ENCODE peak calls at places on chromosomes 1 and 21, in six cellular contexts. T is OCI-LY7, I is Panc1, V is H9, K is prostate gland, D is Peyer's patch. R is an unnamed sample.

GRCh38 chr1:237042892-237043576 is 1.1 kb downstream of the RYR2 start:
- DNase-seq in T (no peak), I (no peak), V (no peak), K (no peak), D (no peak), R (no peak)

GRCh38 chr21:37503848-37504467 is 137.4 kb downstream of the DYRK1A start:
- DNase-seq in T (no peak), I (no peak), V (no peak), K (no peak), D (no peak), R (no peak)

GRCh38 chr1:183915634-183916510 is 111.0 kb downstream of the RGL1 start:
- DNase-seq in T (peak), I (peak), V (peak), K (peak), D (peak), R (peak)

GRCh38 chr1:89907669-89908293 is 86.9 kb downstream of the LRRC8D start:
- DNase-seq in T (no peak), I (no peak), V (no peak), K (no peak), D (no peak), R (no peak)

GRCh38 chr21:15667010-15667409 is 62.8 kb upstream of the USP25 start:
- DNase-seq in T (no peak), I (no peak), V (no peak), K (no peak), D (no peak), R (no peak)

GRCh38 chr1:169217621-169218020 is 111.1 kb downstream of the ATP1B1 start:
- DNase-seq in T (no peak), I (no peak), V (no peak), K (no peak), D (no peak), R (no peak)

GRCh38 chr1:48775817-48776399 is 783 bp downstream of the BEND5 start:
- DNase-seq in T (no peak), I (no peak), V (no peak), K (no peak), D (peak), R (no peak)

GRCh38 chr1:39087109-39087834 is 61.1 kb downstream of the NDUFS5 start:
- DNase-seq in T (no peak), I (no peak), V (no peak), K (no peak), D (no peak), R (no peak)

GRCh38 chr21:30434033-30434631 is 4.1 kb downstream of the KRTAP13-4 start:
- DNase-seq in T (peak), I (peak), V (peak), K (peak), D (no peak), R (no peak)

GRCh38 chr1:245310605-245311531 is 156.1 kb downstream of the KIF26B start:
- DNase-seq in T (peak), I (no peak), V (peak), K (no peak), D (no peak), R (no peak)

GRCh38 chr1:113786055-113786454 is 26.2 kb downstream of the RSBN1 start:
- DNase-seq in T (no peak), I (no peak), V (no peak), K (no peak), D (no peak), R (no peak)

GRCh38 chr1:84929581-84929980 is 36.6 kb upstream of the LPAR3 start:
- DNase-seq in T (no peak), I (no peak), V (no peak), K (no peak), D (no peak), R (no peak)

GRCh38 chr1:27574871-27575831 is 28.8 kb downstream of the AHDC1 start:
- DNase-seq in T (no peak), I (no peak), V (peak), K (peak), D (no peak), R (no peak)

GRCh38 chr1:25620211-25620610 is 3.6 kb downstream of the MAN1C1 start:
- DNase-seq in T (no peak), I (no peak), V (no peak), K (no peak), D (no peak), R (no peak)

GRCh38 chr1:195064358-195064757 is 1543.9 kb downstream of the KCNT2 start:
- DNase-seq in T (no peak), I (no peak), V (no peak), K (no peak), D (no peak), R (no peak)

GRCh38 chr1:58649555-58649954 is 50.3 kb downstream of the MYSM1 start:
- DNase-seq in T (no peak), I (no peak), V (no peak), K (no peak), D (no peak), R (no peak)

GRCh38 chr1:5108740-5109139 is 454.3 kb downstream of the AJAP1 start:
- DNase-seq in T (no peak), I (no peak), V (no peak), K (no peak), D (no peak), R (no peak)

GRCh38 chr1:118366296-118366695 is 181.3 kb upstream of the SPAG17 start:
- DNase-seq in T (no peak), I (no peak), V (no peak), K (no peak), D (no peak), R (no peak)

GRCh38 chr1:185676969-185677368 is 57.2 kb upstream of the HMCN1 start:
- DNase-seq in T (no peak), I (no peak), V (no peak), K (no peak), D (no peak), R (no peak)

GRCh38 chr1:14745815-14746214 is 147.3 kb downstream of the KAZN start:
- DNase-seq in T (no peak), I (no peak), V (no peak), K (no peak), D (no peak), R (no peak)

GRCh38 chr21:39079617-39080016 is 103.6 kb downstream of the PSMG1 start:
- DNase-seq in T (no peak), I (no peak), V (no peak), K (no peak), D (peak), R (no peak)

GRCh38 chr1:217135569-217135915 is 412.3 kb upstream of the ESRRG start:
- DNase-seq in T (no peak), I (no peak), V (no peak), K (no peak), D (no peak), R (no peak)

GRCh38 chr1:151455966-151456365 is 3.3 kb downstream of the POGZ start:
- DNase-seq in T (no peak), I (no peak), V (no peak), K (no peak), D (no peak), R (no peak)

GRCh38 chr1:178727014-178727895 is 2.2 kb downstream of the RALGPS2 start:
- DNase-seq in T (peak), I (no peak), V (no peak), K (no peak), D (no peak), R (no peak)

GRCh38 chr1:97680894-97681293 is 239.9 kb downstream of the DPYD start:
- DNase-seq in T (no peak), I (no peak), V (no peak), K (no peak), D (no peak), R (no peak)

GRCh38 chr1:92747735-92748134 is 37.2 kb downstream of the EVI5 start:
- DNase-seq in T (no peak), I (no peak), V (no peak), K (no peak), D (no peak), R (no peak)

GRCh38 chr1:47231314-47232186 is 475 bp downstream of the TAL1 start:
- DNase-seq in T (no peak), I (no peak), V (peak), K (no peak), D (no peak), R (no peak)

GRCh38 chr1:99115231-99115630 is 110.6 kb upstream of the PLPPR5 start:
- DNase-seq in T (no peak), I (no peak), V (no peak), K (no peak), D (no peak), R (no peak)

GRCh38 chr1:231724876-231725647 is 98.5 kb downstream of the DISC1 start:
- DNase-seq in T (peak), I (peak), V (peak), K (no peak), D (no peak), R (no peak)

GRCh38 chr1:1169429-1170214 is 4.1 kb upstream of the TTLL10 start:
- DNase-seq in T (no peak), I (no peak), V (peak), K (no peak), D (no peak), R (no peak)

GRCh38 chr1:176850871-176851270 is 313.6 kb downstream of the ASTN1 start:
- DNase-seq in T (no peak), I (no peak), V (no peak), K (no peak), D (no peak), R (no peak)

GRCh38 chr1:179825798-179826460 is 51.7 kb downstream of the TOR1AIP2 start:
- DNase-seq in T (no peak), I (no peak), V (no peak), K (no peak), D (peak), R (no peak)

GRCh38 chr1:6998267-6998666 is 213.0 kb downstream of the CAMTA1 start:
- DNase-seq in T (no peak), I (no peak), V (peak), K (no peak), D (no peak), R (no peak)

GRCh38 chr1:228105269-228105995 is 2.3 kb upstream of the C1orf35 start:
- DNase-seq in T (no peak), I (no peak), V (no peak), K (no peak), D (no peak), R (no peak)

GRCh38 chr1:172255223-172255560 is 165.3 kb upstream of the C1orf105 start:
- DNase-seq in T (no peak), I (no peak), V (no peak), K (no peak), D (no peak), R (no peak)
- H3K27ac ChIP-seq in T (no peak), I (peak), V (no peak), K (no peak), D (no peak), R (no peak)

DNA sequence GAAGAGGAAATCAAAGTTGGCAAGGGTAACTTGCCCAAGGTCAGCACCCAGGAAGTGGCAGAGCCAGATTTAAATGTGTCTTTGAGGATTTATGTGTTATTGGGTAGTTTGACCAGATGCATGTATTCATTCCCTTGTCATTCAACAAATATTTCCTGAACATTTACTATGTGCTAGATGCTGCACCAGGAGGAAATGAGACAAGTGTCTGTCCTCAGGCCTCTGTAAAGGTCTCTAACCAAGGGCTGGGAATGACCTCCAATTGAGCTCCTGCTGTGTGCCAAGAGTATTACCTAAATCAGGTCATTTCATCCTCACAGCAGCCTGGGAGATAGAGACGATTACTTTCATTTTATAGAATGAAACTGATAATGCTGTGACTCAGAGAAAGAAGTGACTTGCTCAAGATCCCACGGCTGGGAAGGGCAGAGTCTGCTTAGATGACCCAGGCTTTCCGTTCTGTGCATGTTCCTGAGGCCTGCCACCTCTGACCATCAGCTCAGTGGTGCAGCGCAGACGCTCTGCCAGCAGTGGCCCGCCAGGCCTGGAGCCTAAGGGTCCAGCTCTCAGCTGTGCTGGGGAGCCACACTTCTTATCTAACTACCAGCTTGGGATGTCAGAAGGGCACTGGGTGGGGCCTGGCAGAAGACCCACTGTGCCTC is 3.5 kb upstream of the TTC22 start:
- DNase-seq in T (no peak), I (no peak), V (peak), K (no peak), D (no peak), R (no peak)
- H3K27ac ChIP-seq in T (no peak), I (no peak), V (no peak), K (no peak), D (peak), R (no peak)

DNA sequence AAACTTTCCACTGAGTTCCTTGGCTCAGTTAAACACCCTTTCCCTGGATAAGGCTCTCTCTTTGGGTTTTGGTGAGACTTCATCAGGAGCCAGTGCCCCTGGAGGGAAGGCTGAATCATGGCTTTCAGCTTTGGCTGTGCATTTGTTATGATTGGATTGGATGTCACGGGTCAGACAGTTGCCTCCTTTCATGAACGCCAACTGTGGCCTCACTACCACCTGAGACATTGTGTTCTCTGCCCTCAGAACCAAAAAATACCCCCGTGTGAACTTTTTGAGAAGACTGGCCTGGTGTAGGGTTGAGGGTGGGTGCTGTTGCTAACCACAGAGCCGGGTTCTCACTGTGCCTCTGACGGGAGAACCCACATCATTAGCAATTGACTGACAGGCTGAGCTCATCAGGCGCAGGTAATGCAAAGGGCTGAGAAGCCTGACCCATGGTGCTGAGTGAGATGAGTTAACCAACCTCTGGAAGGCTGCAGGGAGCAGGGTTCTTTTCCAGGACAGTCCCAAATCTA is 65.6 kb downstream of the HHAT start:
- DNase-seq in T (no peak), I (no peak), V (no peak), K (no peak), D (no peak), R (peak)
- H3K27ac ChIP-seq in T (no peak), I (no peak), V (no peak), K (no peak), D (no peak), R (no peak)

GRCh38 chr1:35032384-35032739 is 617 bp upstream of the ZMYM6 start:
- DNase-seq in T (no peak), I (no peak), V (no peak), K (no peak), D (no peak), R (no peak)

GRCh38 chr1:35029756-35030155 is 2.0 kb downstream of the ZMYM6 start:
- DNase-seq in T (no peak), I (no peak), V (no peak), K (no peak), D (no peak), R (no peak)

GRCh38 chr1:35033346-35033745 is 1.6 kb upstream of the ZMYM6 start:
- DNase-seq in T (no peak), I (no peak), V (no peak), K (no peak), D (no peak), R (no peak)

GRCh38 chr1:35030338-35031102 is 1.2 kb downstream of the ZMYM6 start:
- DNase-seq in T (peak), I (no peak), V (no peak), K (no peak), D (no peak), R (no peak)

GRCh38 chr1:35031103-35031452 is 667 bp downstream of the ZMYM6 start:
- DNase-seq in T (peak), I (peak), V (peak), K (peak), D (peak), R (no peak)
- H3K27ac ChIP-seq in T (peak), I (peak), V (no peak), K (peak), D (peak), R (peak)

GRCh38 chr1:21937372-21938121 is 437 bp upstream of the HSPG2 start:
- DNase-seq in T (peak), I (no peak), V (peak), K (peak), D (peak), R (peak)
- H3K27ac ChIP-seq in T (no peak), I (peak), V (no peak), K (peak), D (peak), R (peak)

DNA sequence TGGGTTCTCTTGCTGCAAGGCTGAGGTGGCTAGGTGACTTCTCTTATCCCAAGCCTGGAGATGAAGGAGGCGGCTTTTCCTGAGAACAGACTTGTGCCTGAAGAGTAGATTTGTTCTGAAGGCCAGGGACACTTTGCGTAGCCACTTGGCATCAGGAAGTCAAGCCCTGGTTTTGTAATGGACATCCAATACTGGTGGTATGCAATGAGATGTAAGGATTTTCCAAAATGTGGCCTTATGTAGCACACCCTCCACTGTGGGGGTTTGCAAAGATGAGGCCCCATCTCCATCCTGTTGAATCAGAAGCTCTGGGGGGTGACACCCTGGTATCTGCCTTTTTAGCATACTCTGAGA is 124.5 kb upstream of the IPO9 start:
- DNase-seq in T (no peak), I (no peak), V (no peak), K (no peak), D (no peak), R (no peak)
- H3K27ac ChIP-seq in T (no peak), I (no peak), V (no peak), K (no peak), D (no peak), R (no peak)

GRCh38 chr1:230684146-230684545 is 29.8 kb downstream of the AGT start:
- DNase-seq in T (no peak), I (no peak), V (no peak), K (no peak), D (no peak), R (no peak)
- H3K27ac ChIP-seq in T (no peak), I (no peak), V (no peak), K (no peak), D (no peak), R (no peak)

GRCh38 chr1:223700942-223701637 is 11.2 kb upstream of the CAPN2 start:
- DNase-seq in T (no peak), I (peak), V (peak), K (no peak), D (no peak), R (no peak)
- H3K27ac ChIP-seq in T (no peak), I (peak), V (no peak), K (no peak), D (peak), R (peak)

GRCh38 chr1:9376430-9376829 is 83.7 kb downstream of the SPSB1 start:
- DNase-seq in T (no peak), I (no peak), V (no peak), K (no peak), D (no peak), R (no peak)
- H3K27ac ChIP-seq in T (no peak), I (peak), V (no peak), K (peak), D (peak), R (no peak)

R was measured in CD8-positive, alpha-beta memory T cell.